ENCODE peak calls at places on chromosomes 16 and 17, in six cellular contexts. L is left ventricle myocardium superior, H is transverse colon, F is NCI-H2171 treated with DMSO at 0.1 percent for 48 hours, D is kidney, S is putamen. Z is an unnamed sample.

GRCh38 chr16:67504190-67505021 is 21.1 kb upstream of the AGRP start:
- DNase-seq in L (peak; percentile 65), H (peak; percentile 68), F (no peak), D (peak; percentile 80), S (no peak), Z (peak; percentile 64)

GRCh38 chr17:29091591-29092291 is 48.8 kb downstream of the PIPOX start:
- DNase-seq in L (no peak), H (no peak), F (peak; percentile 31), D (no peak), S (no peak), Z (no peak)

GRCh38 chr17:51035436-51035835 is 85.2 kb downstream of the SPAG9 start:
- DNase-seq in L (no peak), H (no peak), F (no peak), D (no peak), S (peak; percentile 84), Z (no peak)

GRCh38 chr16:28845173-28846079 is 722 bp downstream of the TUFM start:
- DNase-seq in L (no peak), H (peak; percentile 64), F (peak; percentile 25), D (peak; percentile 69), S (no peak), Z (no peak)

GRCh38 chr17:81844887-81845286 is 10.0 kb upstream of the PPP1R27 start:
- DNase-seq in L (no peak), H (no peak), F (no peak), D (no peak), S (no peak), Z (peak; percentile 38)

GRCh38 chr16:57607676-57608461 is 20.6 kb upstream of the ADGRG1 start:
- DNase-seq in L (no peak), H (no peak), F (no peak), D (peak; percentile 26), S (no peak), Z (peak; percentile 23)

GRCh38 chr17:78120971-78121800 is 7.4 kb downstream of the TMC6 start:
- DNase-seq in L (peak; percentile 29), H (peak; percentile 60), F (no peak), D (peak; percentile 77), S (no peak), Z (peak; percentile 83)

GRCh38 chr16:55179858-55180585 is 144.0 kb upstream of the IRX6 start:
- DNase-seq in L (no peak), H (no peak), F (no peak), D (no peak), S (no peak), Z (no peak)

GRCh38 chr17:27609606-27610303 is 21.2 kb upstream of the LGALS9 start:
- DNase-seq in L (peak; percentile 60), H (peak; percentile 69), F (peak; percentile 6), D (peak; percentile 82), S (no peak), Z (peak; percentile 61)

GRCh38 chr17:3986939-3987335 is 22.7 kb upstream of the ATP2A3 start:
- DNase-seq in L (peak; percentile 3), H (no peak), F (no peak), D (peak; percentile 46), S (no peak), Z (no peak)

GRCh38 chr17:1947743-1948516 is 77.2 kb downstream of the RTN4RL1 start:
- DNase-seq in L (peak; percentile 56), H (no peak), F (no peak), D (no peak), S (no peak), Z (no peak)

GRCh38 chr16:83744521-83744981 is 63.2 kb upstream of the HSBP1 start:
- DNase-seq in L (peak; percentile 40), H (peak; percentile 13), F (no peak), D (peak; percentile 86), S (peak; percentile 71), Z (peak; percentile 33)

GRCh38 chr17:79901131-79901530 is 61.9 kb upstream of the CBX4 start:
- DNase-seq in L (peak; percentile 7), H (no peak), F (no peak), D (no peak), S (no peak), Z (peak; percentile 37)

GRCh38 chr17:78125138-78125913 is 3.2 kb downstream of the TMC6 start:
- DNase-seq in L (peak; percentile 41), H (no peak), F (no peak), D (peak; percentile 67), S (no peak), Z (peak; percentile 69)

GRCh38 chr17:42924891-42925290 is 24.3 kb downstream of the G6PC1 start:
- DNase-seq in L (no peak), H (no peak), F (no peak), D (no peak), S (no peak), Z (no peak)